ENCODE peak calls at places on chromosome 7, in seven cellular contexts. W, D, A, P, F, X and J are unnamed samples.

GRCh38 chr7:159144756-159145543 is at the start of gene VIPR2:
- DNase-seq in W (no peak), D (no peak), A (no peak), P (no peak), F (no peak), X (no peak), J (no peak)

GRCh38 chr7:29565982-29566746 is 2.5 kb downstream of the PRR15 start:
- DNase-seq in W (peak; percentile 42), D (peak; percentile 57), A (no peak), P (no peak), F (no peak), X (no peak), J (no peak)

GRCh38 chr7:158448701-158449100 is 138.9 kb downstream of the PTPRN2 start:
- DNase-seq in W (no peak), D (no peak), A (no peak), P (no peak), F (no peak), X (no peak), J (no peak)

GRCh38 chr7:157140118-157140905 is 1.6 kb downstream of the UBE3C start:
- DNase-seq in W (no peak), D (no peak), A (no peak), P (peak; percentile 10), F (no peak), X (peak; percentile 7), J (no peak)

GRCh38 chr7:40815512-40815911 is 680.7 kb downstream of the SUGCT start:
- DNase-seq in W (no peak), D (peak; percentile 77), A (no peak), P (no peak), F (peak; percentile 77), X (no peak), J (peak; percentile 76)

GRCh38 chr7:151857412-151857811 is 19.5 kb downstream of the PRKAG2 start:
- DNase-seq in W (no peak), D (no peak), A (no peak), P (no peak), F (no peak), X (no peak), J (no peak)

GRCh38 chr7:16847381-16847860 is 34.4 kb downstream of the AGR3 start:
- DNase-seq in W (peak; percentile 2), D (peak; percentile 60), A (no peak), P (no peak), F (no peak), X (peak; percentile 20), J (no peak)

GRCh38 chr7:73891178-73891885 is 30.4 kb downstream of the TMEM270 start:
- DNase-seq in W (no peak), D (no peak), A (no peak), P (no peak), F (no peak), X (no peak), J (no peak)

GRCh38 chr7:116229359-116229758 is 19.0 kb downstream of the TES start:
- DNase-seq in W (peak; percentile 27), D (no peak), A (no peak), P (no peak), F (no peak), X (no peak), J (no peak)

GRCh38 chr7:116226664-116227063 is 16.3 kb downstream of the TES start:
- DNase-seq in W (no peak), D (no peak), A (no peak), P (no peak), F (no peak), X (no peak), J (no peak)

GRCh38 chr7:116225860-116226259 is 15.5 kb downstream of the TES start:
- DNase-seq in W (no peak), D (no peak), A (no peak), P (no peak), F (no peak), X (no peak), J (no peak)

GRCh38 chr7:116228241-116228640 is 17.9 kb downstream of the TES start:
- DNase-seq in W (no peak), D (no peak), A (no peak), P (no peak), F (no peak), X (no peak), J (no peak)

DNA sequence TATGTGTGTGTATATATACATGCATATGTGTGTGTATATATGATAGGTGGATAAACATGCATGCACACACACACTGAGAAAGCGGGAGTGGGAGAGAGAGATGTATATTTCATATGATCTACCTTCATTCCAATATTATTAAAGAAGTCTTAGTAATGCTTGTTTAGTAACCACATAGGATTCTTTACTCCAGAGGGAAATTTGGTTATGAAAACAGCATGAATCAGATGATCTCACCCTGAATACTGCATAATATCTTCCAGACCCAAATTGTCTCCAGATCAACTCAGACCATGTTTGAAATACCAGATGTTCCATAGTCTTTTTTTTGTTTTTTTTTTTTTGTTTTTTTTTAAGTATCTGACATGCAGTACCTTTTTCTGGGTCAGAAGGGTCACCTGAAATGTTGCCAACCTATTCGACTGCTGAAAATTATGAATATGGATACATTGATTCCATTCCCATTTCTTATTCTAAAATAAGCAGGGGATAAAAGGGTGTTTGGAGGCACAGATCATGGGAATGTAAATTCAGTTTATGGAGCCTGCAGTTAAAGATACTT is 17.4 kb downstream of the TES start:
- DNase-seq in W (peak; percentile 74), D (peak; percentile 93), A (peak; percentile 40), P (no peak), F (peak; percentile 85), X (peak; percentile 50), J (no peak)
- H3K4me3 ChIP-seq in W (no peak overlapping the region), D (peak overlapping the region; percentile 38), A (no peak overlapping the region), P (no peak overlapping the region), F (no peak overlapping the region), X (no peak overlapping the region), J (no peak overlapping the region)

GRCh38 chr7:132575336-132575986 is 809 bp downstream of the PLXNA4 start:
- DNase-seq in W (peak; percentile 78), D (peak; percentile 78), A (peak; percentile 71), P (no peak), F (peak; percentile 66), X (peak; percentile 23), J (peak; percentile 43)

GRCh38 chr7:132575987-132576722 is at the start of gene PLXNA4:
- DNase-seq in W (peak; percentile 27), D (peak; percentile 50), A (peak; percentile 32), P (no peak), F (peak; percentile 17), X (no peak), J (no peak)

GRCh38 chr7:132571970-132572369 is 4.3 kb downstream of the PLXNA4 start:
- DNase-seq in W (no peak), D (no peak), A (no peak), P (no peak), F (no peak), X (no peak), J (no peak)

GRCh38 chr7:132573237-132573636 is 3.0 kb downstream of the PLXNA4 start:
- DNase-seq in W (no peak), D (no peak), A (no peak), P (no peak), F (no peak), X (no peak), J (no peak)

DNA sequence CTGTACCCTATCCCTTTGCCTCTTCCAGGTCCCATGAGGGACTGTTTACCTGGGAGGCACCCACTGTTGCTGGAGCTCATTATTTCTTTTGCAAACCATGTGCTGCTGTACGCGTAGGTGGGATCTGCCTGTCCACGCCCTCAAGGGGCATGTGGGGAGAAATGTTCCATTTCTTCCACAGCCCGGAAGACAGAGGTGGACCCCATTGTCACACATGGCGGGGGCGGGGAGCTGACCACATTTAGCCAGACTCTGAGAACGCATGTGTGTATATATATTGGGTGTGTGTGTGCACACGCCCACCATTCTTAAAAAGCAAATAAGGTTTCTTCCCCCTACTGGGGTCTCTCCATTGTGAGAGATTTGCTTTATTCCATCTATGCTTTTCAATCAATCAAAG is 2.0 kb downstream of the PLXNA4 start:
- DNase-seq in W (no peak), D (no peak), A (no peak), P (no peak), F (no peak), X (no peak), J (no peak)
- H3K27me3 ChIP-seq in W (peaks cover 91% of the 10 kb centered on the region), D (no peaks in the 10 kb centered on the region), A (no peaks in the 10 kb centered on the region), P (peaks cover 5% of the 10 kb centered on the region), F (peaks cover 7% of the 10 kb centered on the region), X (peaks cover 67% of the 10 kb centered on the region), J (peaks cover 30% of the 10 kb centered on the region)

DNA sequence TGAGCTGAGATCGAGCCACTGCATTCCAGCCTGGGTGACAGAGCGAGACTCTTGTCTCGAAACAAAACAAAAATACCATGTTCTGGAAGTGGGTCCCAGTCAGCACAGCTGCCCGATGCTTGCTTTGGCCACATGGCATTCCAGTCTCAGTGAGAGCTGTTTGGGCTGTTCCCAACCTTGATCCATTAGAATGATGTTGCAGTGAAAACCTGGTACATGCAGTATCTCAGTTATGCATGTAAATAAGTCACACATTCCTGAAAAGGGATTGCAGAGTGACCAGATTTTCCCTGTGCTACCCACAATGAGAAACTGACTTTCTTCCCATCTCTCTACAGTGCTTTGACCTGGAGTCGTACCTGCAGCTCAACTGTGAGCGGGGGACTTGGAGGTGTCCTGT is 15.4 kb downstream of the ZMIZ2 start:
- DNase-seq in W (no peak), D (no peak), A (no peak), P (no peak), F (no peak), X (no peak), J (no peak)
- H3K36me3 ChIP-seq in W (peaks cover 56% of the 10 kb centered on the region), D (peaks cover 61% of the 10 kb centered on the region), A (peaks cover 80% of the 10 kb centered on the region), P (no peaks in the 10 kb centered on the region), F (peaks cover 35% of the 10 kb centered on the region), X (peaks cover 77% of the 10 kb centered on the region), J (peaks cover 19% of the 10 kb centered on the region)

DNA sequence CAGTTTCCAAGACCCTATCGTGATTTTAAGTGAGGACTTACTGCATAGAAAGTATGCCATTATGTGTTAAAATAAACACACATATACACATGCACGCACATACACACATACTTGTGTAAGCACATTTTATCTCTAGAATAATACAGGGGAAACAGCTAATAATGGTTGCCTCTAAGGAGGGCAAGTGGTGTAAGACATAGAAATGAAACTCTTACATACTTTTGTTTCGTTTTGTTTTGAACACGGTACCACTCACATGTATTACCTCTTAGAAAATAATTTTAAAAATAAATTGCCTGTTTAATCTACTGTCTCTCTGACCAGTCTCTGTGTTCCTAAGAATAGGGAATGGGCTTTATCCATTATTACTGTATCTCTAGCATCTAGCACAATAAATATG is 49.2 kb downstream of the HERPUD2 start:
- DNase-seq in W (no peak), D (no peak), A (no peak), P (no peak), F (no peak), X (no peak), J (no peak)
- H3K4me3 ChIP-seq in W (no peak overlapping the region), D (no peak overlapping the region), A (no peak overlapping the region), P (no peak overlapping the region), F (no peak overlapping the region), X (no peak overlapping the region), J (no peak overlapping the region)

GRCh38 chr7:134619627-134620331 is 26.9 kb upstream of the BPGM start:
- DNase-seq in W (peak; percentile 79), D (peak; percentile 74), A (peak; percentile 83), P (no peak), F (peak; percentile 73), X (peak; percentile 92), J (peak; percentile 63)

GRCh38 chr7:134627109-134627774 is 19.4 kb upstream of the BPGM start:
- DNase-seq in W (no peak), D (no peak), A (no peak), P (no peak), F (no peak), X (no peak), J (no peak)

GRCh38 chr7:134622303-134622995 is 24.2 kb upstream of the BPGM start:
- DNase-seq in W (no peak), D (no peak), A (no peak), P (no peak), F (no peak), X (no peak), J (no peak)

GRCh38 chr7:134625571-134625970 is 21.1 kb upstream of the BPGM start:
- DNase-seq in W (peak; percentile 26), D (peak; percentile 56), A (no peak), P (no peak), F (peak; percentile 60), X (peak; percentile 40), J (no peak)

GRCh38 chr7:134623193-134623592 is 23.5 kb upstream of the BPGM start:
- DNase-seq in W (no peak), D (no peak), A (no peak), P (no peak), F (no peak), X (no peak), J (no peak)
- H3K27me3 ChIP-seq in W (peaks cover 48% of the 10 kb centered on the region), D (no peaks in the 10 kb centered on the region), A (no peaks in the 10 kb centered on the region), P (no peaks in the 10 kb centered on the region), F (no peaks in the 10 kb centered on the region), X (no peaks in the 10 kb centered on the region), J (no peaks in the 10 kb centered on the region)